ENCODE peak calls at places on chromosome 7, in four cellular contexts. One of them, this sample, is unnamed.
A peak's percentile ranks its signal among the peaks of the same experiment; 100 is the strongest.

GRCh38 chr7:153430931-153431330 is 621.3 kb upstream of the DPP6 start:
- DNase-seq in stromal cell of bone marrow: no peak
- DNase-seq in activated CD4-positive, alpha-beta memory T cell treated with anti-CD3 and anti-CD28 coated beads for 36 hours: no peak
- DNase-seq in EH: no peak
- DNase-seq in this sample: no peak

GRCh38 chr7:64877714-64878610 is 25.1 kb upstream of the ZNF273 start:
- DNase-seq in stromal cell of bone marrow: no peak
- DNase-seq in activated CD4-positive, alpha-beta memory T cell treated with anti-CD3 and anti-CD28 coated beads for 36 hours: no peak
- DNase-seq in EH: no peak
- DNase-seq in this sample: no peak

GRCh38 chr7:42994096-42994495 is 61.9 kb downstream of the MRPL32 start:
- DNase-seq in stromal cell of bone marrow: no peak
- DNase-seq in activated CD4-positive, alpha-beta memory T cell treated with anti-CD3 and anti-CD28 coated beads for 36 hours: no peak
- DNase-seq in EH: no peak
- DNase-seq in this sample: no peak

GRCh38 chr7:111172573-111172972 is 81.6 kb downstream of the LRRN3 start:
- DNase-seq in stromal cell of bone marrow: no peak
- DNase-seq in activated CD4-positive, alpha-beta memory T cell treated with anti-CD3 and anti-CD28 coated beads for 36 hours: no peak
- DNase-seq in EH: no peak
- DNase-seq in this sample: no peak

GRCh38 chr7:18590744-18591340 is 95.3 kb downstream of the HDAC9 start:
- DNase-seq in stromal cell of bone marrow: peak; percentile 61
- DNase-seq in activated CD4-positive, alpha-beta memory T cell treated with anti-CD3 and anti-CD28 coated beads for 36 hours: no peak
- DNase-seq in EH: peak; percentile 63
- DNase-seq in this sample: no peak

GRCh38 chr7:77702451-77703219 is 6.4 kb downstream of the RSBN1L start:
- DNase-seq in stromal cell of bone marrow: no peak
- DNase-seq in activated CD4-positive, alpha-beta memory T cell treated with anti-CD3 and anti-CD28 coated beads for 36 hours: no peak
- DNase-seq in EH: peak; percentile 49
- DNase-seq in this sample: no peak

GRCh38 chr7:149872419-149873073 is 1.2 kb upstream of the ATP6V0E2 start:
- DNase-seq in stromal cell of bone marrow: peak; percentile 79
- DNase-seq in activated CD4-positive, alpha-beta memory T cell treated with anti-CD3 and anti-CD28 coated beads for 36 hours: peak; percentile 60
- DNase-seq in EH: peak; percentile 88
- DNase-seq in this sample: no peak

GRCh38 chr7:92448185-92448747 is 984 bp downstream of the GATAD1 start:
- DNase-seq in stromal cell of bone marrow: peak; percentile 30
- DNase-seq in activated CD4-positive, alpha-beta memory T cell treated with anti-CD3 and anti-CD28 coated beads for 36 hours: peak; percentile 66
- DNase-seq in EH: peak; percentile 52
- DNase-seq in this sample: peak; percentile 60

GRCh38 chr7:75993689-75994387 is 557 bp downstream of the TMEM120A start:
- DNase-seq in stromal cell of bone marrow: peak; percentile 41
- DNase-seq in activated CD4-positive, alpha-beta memory T cell treated with anti-CD3 and anti-CD28 coated beads for 36 hours: no peak
- DNase-seq in EH: peak; percentile 73
- DNase-seq in this sample: no peak

GRCh38 chr7:150823010-150823409 is 22.4 kb downstream of the TMEM176A start:
- DNase-seq in stromal cell of bone marrow: no peak
- DNase-seq in activated CD4-positive, alpha-beta memory T cell treated with anti-CD3 and anti-CD28 coated beads for 36 hours: no peak
- DNase-seq in EH: no peak
- DNase-seq in this sample: no peak

GRCh38 chr7:620052-620451 is 100.4 kb upstream of the PDGFA start:
- DNase-seq in stromal cell of bone marrow: peak; percentile 10
- DNase-seq in activated CD4-positive, alpha-beta memory T cell treated with anti-CD3 and anti-CD28 coated beads for 36 hours: peak; percentile 29
- DNase-seq in EH: peak; percentile 55
- DNase-seq in this sample: no peak

GRCh38 chr7:371119-371778 is 81.3 kb downstream of the FOXL3 start:
- DNase-seq in stromal cell of bone marrow: no peak
- DNase-seq in activated CD4-positive, alpha-beta memory T cell treated with anti-CD3 and anti-CD28 coated beads for 36 hours: no peak
- DNase-seq in EH: peak; percentile 4
- DNase-seq in this sample: no peak

GRCh38 chr7:22639400-22639799 is 87.6 kb upstream of the IL6 start:
- DNase-seq in stromal cell of bone marrow: no peak
- DNase-seq in activated CD4-positive, alpha-beta memory T cell treated with anti-CD3 and anti-CD28 coated beads for 36 hours: no peak
- DNase-seq in EH: peak; percentile 60
- DNase-seq in this sample: no peak

GRCh38 chr7:99693427-99694200 is 13.8 kb upstream of the CYP3A5 start:
- DNase-seq in stromal cell of bone marrow: no peak
- DNase-seq in activated CD4-positive, alpha-beta memory T cell treated with anti-CD3 and anti-CD28 coated beads for 36 hours: no peak
- DNase-seq in EH: no peak
- DNase-seq in this sample: peak; percentile 57

GRCh38 chr7:26497801-26498596 is 206.3 kb downstream of the SNX10 start:
- DNase-seq in stromal cell of bone marrow: no peak
- DNase-seq in activated CD4-positive, alpha-beta memory T cell treated with anti-CD3 and anti-CD28 coated beads for 36 hours: no peak
- DNase-seq in EH: peak; percentile 3
- DNase-seq in this sample: no peak

GRCh38 chr7:69757990-69758430 is 159.7 kb downstream of the AUTS2 start:
- DNase-seq in stromal cell of bone marrow: peak; percentile 34
- DNase-seq in activated CD4-positive, alpha-beta memory T cell treated with anti-CD3 and anti-CD28 coated beads for 36 hours: no peak
- DNase-seq in EH: no peak
- DNase-seq in this sample: no peak

This sample was measured in CD4-positive, alpha-beta T cell.